ENCODE peak calls at places on chromosomes 1 and 21, in seven cellular contexts. S is osteoblast; Z is CD8-positive, alpha-beta memory T cell; K is esophagus muscularis mucosa; X is psoas muscle; L is HepG2; U is neural progenitor cell. M is an unnamed sample.

GRCh38 chr1:10980094-10980577 is 32.3 kb upstream of the TARDBP start:
- DNase-seq in L (peak), S (peak), U (peak), X (peak), Z (no peak), K (peak), M (no peak)

GRCh38 chr1:209364716-209365115 is 218.8 kb upstream of the CAMK1G start:
- DNase-seq in L (no peak), Z (no peak), S (no peak), U (no peak), K (no peak), X (no peak), M (no peak)

GRCh38 chr1:21139601-21140000 is 37.1 kb downstream of the EIF4G3 start:
- DNase-seq in Z (no peak), S (no peak), L (no peak), U (no peak), X (peak), K (no peak), M (peak)

GRCh38 chr1:171576144-171576543 is 45.9 kb upstream of the MYOCOS start:
- DNase-seq in X (no peak), L (no peak), Z (no peak), U (no peak), K (no peak), S (no peak), M (no peak)

GRCh38 chr1:65056866-65057265 is 90.5 kb upstream of the JAK1 start:
- DNase-seq in K (no peak), Z (no peak), X (no peak), U (no peak), S (no peak), L (no peak), M (no peak)

GRCh38 chr1:119795471-119795870 is 15.8 kb downstream of the REG4 start:
- DNase-seq in S (no peak), L (no peak), Z (no peak), U (no peak), X (no peak), K (peak), M (no peak)

GRCh38 chr1:111515291-111516007 is 12.0 kb upstream of the ADORA3 start:
- DNase-seq in Z (no peak), L (no peak), U (no peak), X (peak), K (no peak), S (peak), M (no peak)

GRCh38 chr21:26005464-26005863 is 165.1 kb downstream of the APP start:
- DNase-seq in X (no peak), U (no peak), K (no peak), L (no peak), S (no peak), Z (no peak), M (no peak)

GRCh38 chr1:231139125-231139649 is 22.7 kb upstream of the TRIM67 start:
- DNase-seq in S (no peak), X (no peak), U (no peak), Z (no peak), K (peak), L (no peak), M (no peak)

GRCh38 chr1:82517586-82517985 is 716.9 kb downstream of the ADGRL2 start:
- DNase-seq in X (peak), Z (no peak), S (no peak), K (no peak), U (peak), L (no peak), M (no peak)

GRCh38 chr1:85580046-85580411 is 532 bp upstream of the CCN1 start:
- DNase-seq in U (no peak), K (peak), L (peak), Z (no peak), S (peak), X (peak), M (no peak)

GRCh38 chr1:224565186-224565585 is 50.9 kb upstream of the CNIH3 start:
- DNase-seq in X (peak), K (peak), S (peak), L (peak), Z (no peak), U (no peak), M (no peak)

GRCh38 chr21:29279531-29279930 is 19.2 kb upstream of the BACH1 start:
- DNase-seq in L (no peak), U (no peak), K (no peak), S (no peak), X (no peak), Z (no peak), M (no peak)

GRCh38 chr1:54275349-54275748 is 75.4 kb downstream of the MRPL37 start:
- DNase-seq in K (peak), Z (no peak), U (no peak), X (peak), L (no peak), S (peak), M (no peak)

GRCh38 chr1:63324779-63325119 is 2.4 kb downstream of the FOXD3 start:
- DNase-seq in Z (no peak), S (no peak), U (no peak), L (no peak), K (no peak), X (no peak), M (no peak)

GRCh38 chr21:43279578-43279894 is 110.7 kb downstream of the CRYAA start:
- DNase-seq in Z (no peak), S (peak), L (no peak), X (peak), U (no peak), K (no peak), M (no peak)

DNA sequence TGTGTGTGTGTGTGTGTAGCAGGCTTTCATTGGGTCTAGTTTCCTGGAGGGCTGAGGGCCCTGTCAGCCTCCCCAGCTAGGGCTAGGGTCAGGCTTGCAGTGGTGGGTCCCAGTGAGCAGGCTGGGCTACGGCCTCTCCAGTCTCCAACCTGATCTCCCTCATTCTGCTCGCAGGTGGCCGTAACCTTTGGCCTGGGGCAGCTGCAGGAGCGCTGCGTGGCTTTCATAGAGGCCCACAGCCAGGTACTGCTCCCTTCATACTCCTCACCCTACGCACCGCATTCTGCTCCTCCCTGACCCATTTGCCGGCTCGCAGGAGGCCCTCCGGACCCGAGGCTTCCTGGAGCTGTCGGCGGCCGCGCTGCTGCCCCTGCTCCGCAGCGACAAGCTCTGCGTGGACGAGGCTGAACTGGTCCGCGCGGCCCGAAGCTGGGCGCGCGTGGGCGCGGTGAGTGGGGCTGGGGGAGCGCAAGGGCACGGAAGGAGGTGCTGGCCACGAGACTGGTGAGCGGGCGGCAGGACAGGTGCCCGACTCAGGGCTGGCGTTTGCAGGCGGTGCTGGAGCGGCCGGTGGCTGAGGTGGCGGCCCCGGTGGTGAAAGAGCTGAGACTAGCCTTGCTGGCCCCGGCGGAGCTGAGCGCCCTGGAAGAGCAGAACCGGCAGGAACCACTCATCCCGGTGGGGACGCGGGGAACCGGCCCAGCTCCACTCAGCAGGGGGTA is 4.7 kb downstream of the BTBD19 start:
- DNase-seq in U (no peak), X (no peak), L (no peak), K (no peak), Z (no peak), S (peak), M (no peak)
- H3K4me3 ChIP-seq in U (peak), X (peak), L (no peak), K (peak), Z (no peak), S (no peak), M (peak)

GRCh38 chr1:43171312-43171875 is 696 bp downstream of the EBNA1BP2 start:
- DNase-seq in K (no peak), X (no peak), Z (no peak), L (no peak), U (peak), S (peak), M (peak)
- H3K27ac ChIP-seq in K (peak), X (peak), Z (peak), L (peak), U (no peak), S (peak), M (no peak)

GRCh38 chr1:40986929-40987328 is 7.4 kb downstream of the CTPS1 start:
- DNase-seq in X (no peak), L (no peak), Z (no peak), U (no peak), S (no peak), K (no peak), M (no peak)
- H3K4me3 ChIP-seq in X (no peak), L (no peak), Z (no peak), U (no peak), S (no peak), K (no peak), M (no peak)

DNA sequence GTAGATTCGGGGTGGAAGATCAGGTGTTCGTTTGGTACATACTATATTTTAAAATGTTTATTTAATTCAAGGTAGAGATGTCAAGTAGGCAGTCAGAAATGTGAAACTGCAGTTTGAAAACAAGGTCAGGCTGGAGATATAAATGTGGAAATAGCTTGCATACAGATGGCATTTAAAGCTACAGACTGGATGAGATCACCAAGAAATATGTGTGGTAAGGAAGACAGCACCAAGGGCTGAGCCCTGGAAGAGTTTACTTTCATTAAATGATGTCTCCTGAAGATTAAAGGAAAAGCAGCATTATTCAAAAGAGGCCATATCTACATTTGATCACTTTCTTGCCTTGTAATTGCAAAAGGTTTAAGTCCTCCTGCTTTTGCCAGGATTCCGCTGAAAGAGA is 271.3 kb downstream of the PTBP2 start:
- DNase-seq in L (no peak), X (no peak), S (no peak), Z (no peak), U (no peak), K (no peak), M (no peak)
- H3K27ac ChIP-seq in L (no peak), X (no peak), S (no peak), Z (no peak), U (no peak), K (no peak), M (no peak)

GRCh38 chr1:226401407-226402303 is 6.2 kb downstream of the PARP1 start:
- DNase-seq in X (no peak), K (no peak), S (no peak), U (no peak), Z (no peak), L (no peak), M (peak)
- H3K4me3 ChIP-seq in X (peak), K (no peak), S (no peak), U (no peak), Z (no peak), L (no peak), M (no peak)

GRCh38 chr1:207808322-207808705 is 56.5 kb downstream of the CD46 start:
- DNase-seq in U (no peak), X (no peak), L (no peak), S (peak), K (peak), Z (no peak), M (no peak)

GRCh38 chr1:207810606-207811295 is 58.9 kb downstream of the CD46 start:
- DNase-seq in Z (no peak), X (no peak), U (no peak), L (no peak), S (peak), K (no peak), M (no peak)

GRCh38 chr1:207810173-207810572 is 58.3 kb downstream of the CD46 start:
- DNase-seq in L (no peak), K (peak), U (no peak), Z (no peak), X (no peak), S (peak), M (no peak)

GRCh38 chr1:207807395-207808321 is 55.8 kb downstream of the CD46 start:
- DNase-seq in X (peak), S (no peak), U (no peak), L (no peak), K (peak), Z (no peak), M (peak)

DNA sequence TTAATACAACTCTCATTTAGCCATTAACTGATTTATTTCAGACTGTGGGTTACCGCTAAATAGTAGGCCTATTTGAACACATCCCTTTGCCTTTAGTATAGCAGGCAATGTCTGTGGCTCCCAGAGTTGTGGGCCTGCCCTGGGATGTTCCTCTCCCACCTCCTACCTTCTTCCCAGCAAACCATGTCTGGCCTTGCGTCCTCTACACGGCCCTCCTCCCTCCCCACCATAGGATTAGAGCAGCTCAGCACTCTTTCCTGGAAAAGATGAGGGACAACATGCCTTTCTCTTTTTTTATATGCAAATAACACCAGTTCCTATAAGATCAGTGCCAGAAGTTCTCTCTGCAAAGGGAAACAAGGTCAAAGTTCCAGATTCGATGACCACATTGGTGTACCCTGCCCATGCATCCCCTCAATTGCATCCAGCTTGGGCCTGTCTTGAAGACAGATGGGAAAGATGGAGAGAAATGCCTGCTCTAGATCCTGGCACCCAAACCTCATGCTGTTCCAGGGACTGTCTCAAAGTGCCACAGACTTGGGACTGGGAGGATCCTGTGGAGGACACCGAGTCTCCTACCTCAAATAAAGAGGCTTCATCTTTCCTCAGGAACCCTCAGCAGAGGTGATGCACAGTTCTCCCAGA is 57.2 kb downstream of the CD46 start:
- DNase-seq in U (no peak), X (no peak), L (no peak), Z (no peak), S (no peak), K (peak), M (no peak)
- H3K27ac ChIP-seq in U (no peak), X (peak), L (no peak), Z (no peak), S (no peak), K (peak), M (no peak)

GRCh38 chr21:31886896-31887595 is 14.2 kb downstream of the HUNK start:
- DNase-seq in U (no peak), Z (no peak), L (no peak), K (no peak), S (no peak), X (no peak), M (no peak)
- H3K4me3 ChIP-seq in U (no peak), Z (no peak), L (no peak), K (no peak), S (no peak), X (no peak), M (no peak)

DNA sequence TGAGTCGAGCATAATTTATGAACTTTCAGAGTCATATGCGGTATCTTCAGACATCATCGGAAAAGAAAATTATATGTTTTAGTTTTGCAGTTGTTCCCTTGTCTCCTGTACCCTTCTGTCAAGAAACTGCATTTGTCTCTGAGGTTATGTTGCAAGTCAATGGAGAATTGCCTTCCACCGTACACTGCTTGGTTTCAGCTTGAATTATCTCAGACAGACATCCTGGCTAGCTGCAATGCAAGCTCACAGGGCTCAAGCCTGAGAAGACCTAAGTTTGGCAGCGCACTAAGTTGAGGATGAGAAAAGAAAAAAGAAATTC is 156.0 kb downstream of the NFIA start:
- DNase-seq in Z (no peak), K (no peak), X (no peak), S (no peak), L (no peak), U (peak), M (no peak)
- H3K27ac ChIP-seq in Z (peak), K (peak), X (peak), S (no peak), L (no peak), U (no peak), M (no peak)

DNA sequence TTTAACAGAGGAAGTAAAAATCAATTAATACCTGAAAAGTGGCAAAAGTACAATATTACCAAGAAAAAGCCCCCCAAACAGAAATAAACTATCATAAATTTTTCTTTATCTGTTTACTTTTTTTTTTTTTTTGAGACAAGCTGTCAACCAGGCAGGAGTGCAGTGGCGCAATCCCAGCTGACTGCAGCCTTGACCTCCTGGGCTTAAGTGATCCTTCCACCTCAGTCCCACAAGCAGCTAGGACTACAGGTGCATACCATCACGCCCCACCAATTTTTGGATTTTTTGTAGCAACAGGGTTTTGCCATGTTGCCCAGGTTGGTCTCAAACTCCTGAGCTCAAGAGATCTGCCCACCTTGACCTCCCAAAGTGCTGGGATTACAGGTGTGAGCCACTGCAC is 8.0 kb downstream of the TFB2M start:
- DNase-seq in X (no peak), L (no peak), S (no peak), K (no peak), Z (no peak), U (no peak), M (no peak)
- H3K4me3 ChIP-seq in X (no peak), L (no peak), S (no peak), K (no peak), Z (no peak), U (no peak), M (no peak)

DNA sequence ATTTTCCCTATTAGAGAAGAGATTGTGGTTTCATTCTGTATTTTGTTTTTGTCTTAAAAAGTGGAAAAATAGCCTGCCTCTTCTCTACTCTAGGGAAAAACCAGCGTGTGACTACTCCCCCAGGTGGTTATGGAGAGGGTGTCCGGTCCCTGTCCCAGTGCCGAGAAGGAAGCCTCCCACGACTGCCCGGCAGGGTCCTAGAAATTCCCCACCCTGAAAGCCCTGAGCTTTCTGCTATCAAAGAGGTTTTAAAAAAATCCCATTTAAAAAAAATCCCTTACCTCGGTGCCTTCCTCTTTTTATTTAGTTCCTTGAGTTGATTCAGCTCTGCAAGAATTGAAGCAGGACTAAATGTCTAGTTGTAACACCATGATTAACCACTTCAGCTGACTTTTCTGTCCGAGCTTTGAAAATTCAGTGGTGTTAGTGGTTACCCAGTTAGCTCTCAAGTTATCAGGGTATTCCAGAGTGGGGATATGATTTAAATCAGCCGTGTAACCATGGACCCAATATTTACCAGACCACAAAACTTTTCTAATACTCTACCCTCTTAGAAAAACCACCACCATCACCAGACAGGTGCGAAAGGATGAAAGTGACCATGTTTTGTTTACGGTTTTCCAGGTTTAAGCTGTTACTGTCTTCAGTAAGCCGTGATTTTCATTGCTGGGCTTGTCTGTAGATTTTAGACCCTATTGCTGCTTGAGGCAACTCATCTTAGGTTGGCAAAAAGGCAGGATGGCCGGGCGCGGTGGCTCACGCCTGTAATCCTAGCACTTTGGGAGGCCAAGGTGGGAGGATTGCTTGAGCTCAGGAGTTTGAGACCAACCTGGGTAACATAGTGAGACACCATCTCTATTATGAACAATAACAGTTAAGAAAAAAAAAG is 34.9 kb upstream of the TDRD10 start:
- DNase-seq in S (peak), U (no peak), K (no peak), L (no peak), X (no peak), Z (no peak), M (no peak)
- H3K27ac ChIP-seq in S (no peak), U (no peak), K (peak), L (no peak), X (no peak), Z (no peak), M (no peak)